ENCODE peak calls at places on chromosome 5, in eight cellular contexts. L, P, U, D, V, R, O and N are unnamed samples. For H3K9me3, the result is how much of the 10 kb centered on the place peaks cover.

GRCh38 chr5:170486366-170486765 is 17.5 kb upstream of the KCNIP1 start:
- DNase-seq in L (no peak), P (no peak), U (no peak), D (peak), V (no peak), R (no peak), O (no peak), N (no peak)

GRCh38 chr5:14208071-14209021 is 65.2 kb downstream of the TRIO start:
- DNase-seq in L (no peak), P (no peak), U (peak), D (no peak), V (no peak), R (peak), O (peak), N (no peak)

GRCh38 chr5:68745459-68745858 is 348.4 kb upstream of the SLC30A5 start:
- DNase-seq in L (no peak), P (peak), U (no peak), D (no peak), V (no peak), R (no peak), O (no peak), N (no peak)

GRCh38 chr5:133365326-133365725 is 247.0 kb downstream of the FSTL4 start:
- DNase-seq in L (no peak), P (peak), U (no peak), D (no peak), V (no peak), R (no peak), O (no peak), N (no peak)

GRCh38 chr5:180121799-180122198 is 50.2 kb upstream of the RNF130 start:
- DNase-seq in L (no peak), P (no peak), U (no peak), D (peak), V (no peak), R (no peak), O (no peak), N (no peak)

GRCh38 chr5:119411935-119412623 is 40.2 kb upstream of the HSD17B4 start:
- DNase-seq in L (peak), P (peak), U (peak), D (no peak), V (peak), R (peak), O (peak), N (peak)

GRCh38 chr5:126965487-126965886 is 64.9 kb downstream of the MARCHF3 start:
- DNase-seq in L (no peak), P (no peak), U (no peak), D (no peak), V (no peak), R (no peak), O (no peak), N (no peak)

GRCh38 chr5:88438006-88438405 is 169.4 kb upstream of the TMEM161B start:
- DNase-seq in L (no peak), P (no peak), U (no peak), D (no peak), V (no peak), R (no peak), O (no peak), N (no peak)

GRCh38 chr5:83924171-83924570 is 203.5 kb upstream of the HAPLN1 start:
- DNase-seq in L (no peak), P (no peak), U (peak), D (no peak), V (no peak), R (no peak), O (no peak), N (no peak)

GRCh38 chr5:78273436-78273835 is 21.1 kb downstream of the AP3B1 start:
- DNase-seq in L (no peak), P (no peak), U (no peak), D (no peak), V (no peak), R (no peak), O (no peak), N (no peak)

GRCh38 chr5:82885657-82886389 is 191.4 kb downstream of the TMEM167A start:
- DNase-seq in L (no peak), P (no peak), U (no peak), D (no peak), V (no peak), R (no peak), O (peak), N (no peak)

GRCh38 chr5:52517667-52518066 is 270.0 kb upstream of the ITGA1 start:
- DNase-seq in L (no peak), P (no peak), U (no peak), D (no peak), V (no peak), R (no peak), O (no peak), N (no peak)

GRCh38 chr5:116709082-116709481 is 134.5 kb upstream of the SEMA6A start:
- DNase-seq in L (no peak), P (no peak), U (no peak), D (no peak), V (no peak), R (no peak), O (no peak), N (no peak)

GRCh38 chr5:155089649-155090048 is 76.1 kb downstream of the KIF4B start:
- DNase-seq in L (no peak), P (no peak), U (no peak), D (no peak), V (no peak), R (no peak), O (no peak), N (no peak)

GRCh38 chr5:12794476-12795332 is 890.5 kb upstream of the CTNND2 start:
- DNase-seq in L (no peak), P (no peak), U (no peak), D (no peak), V (no peak), R (no peak), O (no peak), N (no peak)

GRCh38 chr5:116045821-116046220 is 13.5 kb downstream of the ARL14EPL start:
- DNase-seq in L (no peak), P (no peak), U (no peak), D (no peak), V (no peak), R (no peak), O (no peak), N (no peak)

GRCh38 chr5:54644226-54644625 is 126.7 kb downstream of the SNX18 start:
- DNase-seq in L (no peak), P (no peak), U (peak), D (no peak), V (no peak), R (no peak), O (no peak), N (no peak)

GRCh38 chr5:143165049-143165448 is 238.4 kb downstream of the NR3C1 start:
- DNase-seq in L (no peak), P (no peak), U (no peak), D (no peak), V (no peak), R (no peak), O (no peak), N (no peak)

GRCh38 chr5:10541247-10541646 is 22.6 kb upstream of the ANKRD33B start:
- DNase-seq in L (no peak), P (no peak), U (no peak), D (no peak), V (no peak), R (no peak), O (no peak), N (no peak)

GRCh38 chr5:142769251-142769792 is 855 bp upstream of the ARHGAP26 start:
- DNase-seq in L (no peak), P (no peak), U (peak), D (no peak), V (no peak), R (peak), O (no peak), N (no peak)

GRCh38 chr5:41510176-41510831 is at the start of gene PLCXD3:
- DNase-seq in L (no peak), P (no peak), U (no peak), D (no peak), V (no peak), R (no peak), O (no peak), N (peak)

GRCh38 chr5:172843825-172844576 is 9.9 kb downstream of the ERGIC1 start:
- DNase-seq in L (no peak), P (no peak), U (no peak), D (no peak), V (no peak), R (no peak), O (no peak), N (no peak)

GRCh38 chr5:133336121-133336968 is 276.0 kb downstream of the FSTL4 start:
- DNase-seq in L (no peak), P (no peak), U (no peak), D (no peak), V (no peak), R (peak), O (no peak), N (no peak)

GRCh38 chr5:115875447-115875846 is 33.7 kb downstream of the AP3S1 start:
- DNase-seq in L (no peak), P (no peak), U (no peak), D (no peak), V (no peak), R (no peak), O (no peak), N (no peak)

GRCh38 chr5:172954751-172955159 is 4.5 kb upstream of the RPL26L1 start:
- DNase-seq in L (no peak), P (no peak), U (no peak), D (no peak), V (no peak), R (no peak), O (no peak), N (no peak)

GRCh38 chr5:177399903-177400868 is at the start of gene PFN3:
- DNase-seq in L (no peak), P (no peak), U (no peak), D (no peak), V (no peak), R (peak), O (no peak), N (no peak)

GRCh38 chr5:93240228-93240834 is 340.7 kb downstream of the NR2F1-AS1 start:
- DNase-seq in L (no peak), P (no peak), U (no peak), D (no peak), V (no peak), R (no peak), O (no peak), N (no peak)

GRCh38 chr5:32713396-32714381 is 2.6 kb downstream of the NPR3 start:
- DNase-seq in L (peak), P (no peak), U (no peak), D (peak), V (no peak), R (peak), O (no peak), N (peak)
- H3K9me3 ChIP-seq in L (under half), P (under half), U (under half), D (under half), V (under half), R (under half), O (under half), N (under half)

DNA sequence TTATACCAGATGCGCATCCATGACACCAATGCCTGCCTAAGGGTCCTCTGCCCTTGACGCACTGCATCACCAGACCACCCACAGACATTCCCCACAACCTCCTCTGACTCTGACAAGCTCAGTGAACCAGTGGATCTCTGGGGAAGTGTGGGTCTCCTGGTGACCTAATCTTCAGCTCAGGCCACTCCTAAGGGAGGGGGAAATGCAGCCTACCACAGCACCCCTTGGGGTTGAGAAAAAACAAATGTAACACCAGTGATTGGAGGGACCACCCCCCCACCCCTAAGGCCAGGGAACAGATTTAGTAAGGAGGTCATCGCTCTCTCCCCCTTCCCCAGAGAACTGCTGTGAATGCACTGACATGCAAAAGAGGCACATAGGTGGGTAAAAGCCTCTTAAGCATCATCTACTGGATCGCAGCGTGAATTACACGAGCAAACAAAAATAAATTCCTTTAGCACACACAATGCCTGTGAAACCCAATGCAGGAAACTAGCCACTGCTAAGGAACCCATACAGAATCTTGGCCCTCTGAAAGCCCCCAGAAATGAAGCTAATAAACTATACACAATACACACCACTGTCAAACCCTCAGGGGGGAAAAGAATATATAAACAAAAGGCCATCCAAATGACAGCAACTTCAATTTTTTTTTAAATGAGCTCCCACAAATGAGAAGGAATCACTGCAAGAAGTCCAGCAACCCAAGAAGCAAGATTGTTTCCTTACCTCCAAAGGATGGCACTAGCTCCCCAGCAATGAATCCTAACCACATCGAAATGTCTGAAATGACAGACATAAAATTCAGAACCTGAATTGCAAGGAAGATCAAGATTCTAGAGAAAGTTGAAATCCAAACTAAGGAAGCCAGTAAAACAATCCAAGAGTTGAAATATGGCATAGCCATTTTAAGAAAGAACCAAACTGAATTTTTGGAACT is 513.7 kb upstream of the PTGER4 start:
- DNase-seq in L (no peak), P (no peak), U (peak), D (no peak), V (no peak), R (no peak), O (no peak), N (no peak)
- TF ChIP-seq CTCF in L (no peak), P (no peak), U (peak), D (no peak), V (no peak), R (no peak), O (no peak), N (no peak)

DNA sequence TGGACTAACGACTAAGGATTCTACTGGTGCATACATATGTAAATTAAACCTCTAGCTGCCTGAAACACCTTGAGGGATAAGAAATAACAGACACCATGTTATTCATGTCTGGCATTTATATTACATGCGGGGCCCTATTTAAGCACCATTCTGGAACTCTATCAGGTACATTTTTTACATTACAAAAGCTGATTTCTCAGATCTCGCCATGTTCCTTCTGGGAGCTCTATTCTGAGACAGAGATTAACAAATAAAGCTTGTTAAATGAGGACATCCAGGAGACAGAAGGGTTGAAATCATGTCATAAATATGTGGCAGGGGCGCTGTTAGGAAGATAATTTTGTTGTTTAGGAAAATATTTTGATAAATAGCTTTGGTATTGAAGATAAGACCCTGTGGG is 93.4 kb upstream of the SLIT3 start:
- DNase-seq in L (no peak), P (no peak), U (no peak), D (no peak), V (no peak), R (no peak), O (no peak), N (no peak)
- H3K9me3 ChIP-seq in L (under half), P (under half), U (under half), D (under half), V (under half), R (under half), O (under half), N (under half)

DNA sequence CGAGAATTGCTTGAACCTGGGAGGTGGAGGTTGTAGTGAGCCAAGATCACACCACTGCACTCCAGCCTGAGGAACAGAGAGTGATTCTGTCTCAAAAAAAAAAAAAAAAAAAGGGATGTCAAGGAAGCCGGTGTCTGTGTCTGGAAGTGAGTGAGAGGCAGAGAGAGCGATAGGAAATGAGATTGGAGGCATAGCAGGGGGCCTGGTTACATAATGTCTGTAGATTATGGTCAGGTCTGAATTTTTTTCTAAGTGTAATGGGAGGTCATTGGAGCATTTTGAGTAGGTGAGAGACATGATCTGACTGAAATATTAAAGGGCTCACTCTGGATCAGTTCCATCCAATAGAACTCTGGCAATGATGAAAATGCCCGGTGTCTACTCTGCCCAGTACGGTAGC is 40.4 kb upstream of the CTNNA1 start:
- DNase-seq in L (no peak), P (no peak), U (no peak), D (no peak), V (no peak), R (no peak), O (no peak), N (no peak)
- TF ChIP-seq CTCF in L (no peak), P (no peak), U (no peak), D (no peak), V (no peak), R (no peak), O (no peak), N (no peak)

GRCh38 chr5:2917524-2917923 is 166.0 kb upstream of the IRX2 start:
- DNase-seq in L (no peak), P (peak), U (no peak), D (no peak), V (peak), R (no peak), O (no peak), N (no peak)
- H3K9me3 ChIP-seq in L (under half), P (under half), U (under half), D (under half), V (under half), R (under half), O (under half), N (under half)

DNA sequence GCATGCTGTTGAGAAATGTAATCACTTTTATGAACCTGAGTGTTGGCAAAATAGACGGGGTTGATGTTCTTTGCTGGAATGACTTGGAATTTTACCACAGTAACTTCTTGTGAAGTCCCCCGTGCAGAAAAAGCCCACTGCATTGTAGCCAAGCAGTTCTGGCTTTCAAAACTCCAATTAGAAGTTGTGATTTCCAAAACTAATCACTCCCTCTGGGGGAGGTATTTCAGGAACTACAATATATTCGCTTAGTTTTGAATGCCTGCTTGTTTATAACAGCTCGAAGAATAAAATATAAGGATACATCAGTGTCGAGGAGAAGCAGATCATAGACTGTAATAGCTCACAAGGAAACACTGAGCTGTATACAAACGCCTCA is 111.2 kb downstream of the PAM start:
- DNase-seq in L (no peak), P (no peak), U (peak), D (no peak), V (no peak), R (no peak), O (no peak), N (no peak)
- TF ChIP-seq CTCF in L (no peak), P (no peak), U (no peak), D (no peak), V (no peak), R (no peak), O (no peak), N (no peak)

GRCh38 chr5:178993955-178994579 is 1.1 kb downstream of the GRM6 start:
- DNase-seq in L (no peak), P (no peak), U (no peak), D (no peak), V (no peak), R (no peak), O (no peak), N (no peak)
- H3K9me3 ChIP-seq in L (under half), P (under half), U (under half), D (under half), V (under half), R (under half), O (under half), N (under half)

GRCh38 chr5:2722901-2723300 is 28.6 kb downstream of the IRX2 start:
- DNase-seq in L (no peak), P (no peak), U (no peak), D (no peak), V (no peak), R (no peak), O (no peak), N (no peak)

GRCh38 chr5:2724031-2724581 is 27.4 kb downstream of the IRX2 start:
- DNase-seq in L (no peak), P (no peak), U (no peak), D (no peak), V (no peak), R (no peak), O (no peak), N (no peak)

GRCh38 chr5:2726366-2726765 is 25.1 kb downstream of the IRX2 start:
- DNase-seq in L (no peak), P (no peak), U (no peak), D (no peak), V (peak), R (no peak), O (no peak), N (no peak)

GRCh38 chr5:2725957-2726356 is 25.5 kb downstream of the IRX2 start:
- DNase-seq in L (no peak), P (no peak), U (no peak), D (no peak), V (peak), R (no peak), O (no peak), N (no peak)

DNA sequence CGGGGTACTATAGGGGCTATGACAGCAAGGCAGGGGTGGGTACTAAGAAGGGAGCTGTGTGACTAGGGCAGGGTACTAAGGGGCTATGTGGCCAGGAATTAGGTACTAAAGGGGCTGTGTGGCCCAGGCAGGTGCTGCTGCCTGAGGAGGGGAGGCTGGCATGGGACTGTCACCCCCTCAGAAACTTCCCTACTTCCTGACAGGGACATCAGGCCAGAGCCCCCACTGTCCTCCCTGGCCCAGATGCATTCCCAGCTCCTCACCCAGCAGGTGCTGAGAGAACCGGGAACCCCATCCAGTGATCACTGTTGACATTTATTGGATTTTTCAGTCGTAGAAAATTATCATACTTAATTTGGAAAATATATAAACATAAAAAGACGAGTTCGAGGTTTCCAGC is 26.6 kb downstream of the IRX2 start:
- DNase-seq in L (no peak), P (no peak), U (no peak), D (no peak), V (no peak), R (no peak), O (no peak), N (no peak)
- TF ChIP-seq CTCF in L (no peak), P (no peak), U (no peak), D (no peak), V (no peak), R (no peak), O (no peak), N (no peak)